ENCODE peak calls at places on chromosomes 16 and 17, in six cellular contexts. C is brain microvascular endothelial cell; T is K562; L is Peyer's patch; K is IMR-90; N is effector memory CD4-positive, alpha-beta T cell. E is an unnamed sample.
A peak's percentile ranks its signal among the peaks of the same experiment; 100 is the strongest.

GRCh38 chr16:14193316-14193871 is 122.3 kb downstream of the MRTFB start:
- DNase-seq in N (no peak), T (no peak), L (peak; percentile 51), C (no peak), K (no peak), E (no peak)

GRCh38 chr17:37060966-37061365 is 112.2 kb downstream of the AATF start:
- DNase-seq in C (no peak), L (no peak), T (no peak), N (no peak), K (no peak), E (no peak)

GRCh38 chr17:42182927-42183734 is 2.1 kb downstream of the HCRT start:
- DNase-seq in L (no peak), N (no peak), T (peak; percentile 61), C (peak; percentile 9), K (peak; percentile 60), E (no peak)

GRCh38 chr16:27408012-27408601 is 6.1 kb downstream of the IL21R start:
- DNase-seq in C (peak; percentile 87), K (peak; percentile 65), N (no peak), T (no peak), L (no peak), E (peak; percentile 42)

GRCh38 chr17:42698736-42699414 is 16.5 kb downstream of the CNTNAP1 start:
- DNase-seq in N (no peak), L (no peak), K (peak; percentile 87), C (no peak), T (peak; percentile 98), E (no peak)

GRCh38 chr16:26599786-26600107 is 467.0 kb upstream of the C16orf82 start:
- DNase-seq in K (no peak), C (peak; percentile 4), L (no peak), T (no peak), N (no peak), E (peak; percentile 55)

GRCh38 chr16:87550510-87550961 is 51.8 kb upstream of the JPH3 start:
- DNase-seq in L (peak; percentile 29), N (peak; percentile 32), K (no peak), T (peak; percentile 77), C (no peak), E (no peak)

GRCh38 chr17:21129023-21129681 is 2.4 kb downstream of the DHRS7B start:
- DNase-seq in K (peak; percentile 67), C (peak; percentile 43), N (no peak), T (no peak), L (no peak), E (no peak)

GRCh38 chr17:47286198-47286914 is 32.7 kb downstream of the ITGB3 start:
- DNase-seq in C (peak; percentile 42), N (no peak), L (peak; percentile 52), K (peak; percentile 26), T (no peak), E (no peak)

GRCh38 chr17:57466042-57466471 is 209.7 kb downstream of the MSI2 start:
- DNase-seq in K (no peak), L (no peak), T (no peak), N (no peak), C (no peak), E (no peak)

GRCh38 chr16:29021471-29021870 is 36.6 kb downstream of the LAT start:
- DNase-seq in C (no peak), L (no peak), N (no peak), K (no peak), T (no peak), E (no peak)

GRCh38 chr16:77894054-77894632 is 105.8 kb downstream of the VAT1L start:
- DNase-seq in C (no peak), N (no peak), T (no peak), K (no peak), L (no peak), E (no peak)

GRCh38 chr17:49612721-49613120 is 37.0 kb downstream of the NXPH3 start:
- DNase-seq in N (no peak), K (no peak), L (no peak), C (no peak), T (no peak), E (no peak)

GRCh38 chr17:33072421-33073175 is 81.0 kb downstream of the SPACA3 start:
- DNase-seq in K (no peak), N (no peak), T (no peak), L (no peak), C (no peak), E (no peak)

GRCh38 chr17:30554839-30555751 is 77.9 kb downstream of the GOSR1 start:
- DNase-seq in N (no peak), L (peak; percentile 32), T (no peak), K (peak; percentile 15), C (peak; percentile 16), E (no peak)

GRCh38 chr17:39229274-39229913 is 3.6 kb upstream of the STAC2 start:
- DNase-seq in T (no peak), C (peak; percentile 59), L (no peak), K (peak; percentile 37), N (no peak), E (no peak)

GRCh38 chr16:68404736-68405345 is 43.5 kb downstream of the SMPD3 start:
- DNase-seq in C (no peak), N (no peak), T (no peak), K (no peak), L (no peak), E (no peak)

GRCh38 chr16:12436201-12436657 is 367.5 kb downstream of the CPPED1 start:
- DNase-seq in T (no peak), N (no peak), C (no peak), K (no peak), L (no peak), E (no peak)
- H3K4me3 ChIP-seq in T (no peak overlapping the region), N (no peak overlapping the region), C (no peak overlapping the region), K (no peak overlapping the region), L (no peak overlapping the region), E (no peak overlapping the region)

GRCh38 chr16:31502981-31503380 is 5.2 kb downstream of the RUSF1 start:
- DNase-seq in L (no peak), C (no peak), T (no peak), K (peak; percentile 43), N (no peak), E (no peak)

GRCh38 chr16:31499928-31500327 is 8.3 kb downstream of the RUSF1 start:
- DNase-seq in L (no peak), C (no peak), N (no peak), T (no peak), K (no peak), E (no peak)

GRCh38 chr16:31501966-31502348 is 6.2 kb downstream of the RUSF1 start:
- DNase-seq in N (no peak), T (no peak), L (no peak), K (no peak), C (no peak), E (no peak)

GRCh38 chr16:31504159-31504558 is 4.0 kb downstream of the RUSF1 start:
- DNase-seq in C (no peak), N (no peak), T (no peak), K (no peak), L (no peak), E (no peak)

GRCh38 chr16:31501226-31501965 is 6.8 kb downstream of the RUSF1 start:
- DNase-seq in T (no peak), K (no peak), N (no peak), C (no peak), L (no peak), E (no peak)
- H3K4me3 ChIP-seq in T (no peak overlapping the region), K (no peak overlapping the region), N (no peak overlapping the region), C (no peak overlapping the region), L (no peak overlapping the region), E (no peak overlapping the region)

GRCh38 chr17:61157246-61157887 is 242.3 kb upstream of the TBX2 start:
- DNase-seq in T (no peak), K (peak; percentile 71), L (no peak), N (no peak), C (peak; percentile 49), E (no peak)
- H3K4me3 ChIP-seq in T (no peak overlapping the region), K (peak overlapping the region; percentile 24), L (no peak overlapping the region), N (no peak overlapping the region), C (peak overlapping the region; percentile 16), E (peak overlapping the region; percentile 38)

DNA sequence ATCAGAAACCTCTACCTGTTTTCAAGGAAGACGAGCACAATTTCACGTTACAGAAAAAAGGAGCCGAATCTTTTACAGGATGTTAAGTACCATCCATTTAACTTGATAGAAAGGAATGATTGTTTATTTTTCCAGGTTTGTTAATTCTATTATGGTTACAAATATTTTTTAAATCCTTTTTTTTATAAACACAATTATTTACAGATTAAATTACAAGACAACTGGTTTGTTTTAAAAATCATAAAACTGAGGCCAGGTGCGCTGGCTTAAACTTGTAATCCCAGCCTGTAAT is 18.2 kb downstream of the ZNF213 start:
- DNase-seq in N (no peak), K (no peak), T (no peak), C (no peak), L (no peak), E (no peak)
- H3K4me3 ChIP-seq in N (no peak overlapping the region), K (no peak overlapping the region), T (no peak overlapping the region), C (no peak overlapping the region), L (no peak overlapping the region), E (peak overlapping the region; percentile 74)

GRCh38 chr17:4941027-4941610 is 1.1 kb downstream of the RNF167 start:
- DNase-seq in C (no peak), L (no peak), K (no peak), T (no peak), N (no peak), E (no peak)
- H3K4me3 ChIP-seq in C (peak overlapping the region; percentile 85), L (peak overlapping the region; percentile 84), K (peak overlapping the region; percentile 68), T (peak overlapping the region; percentile 96), N (peak overlapping the region; percentile 94), E (peak overlapping the region; percentile 77)

GRCh38 chr16:85626191-85626951 is 13.2 kb downstream of the GSE1 start:
- DNase-seq in L (no peak), C (no peak), N (no peak), T (no peak), K (no peak), E (no peak)
- H3K4me3 ChIP-seq in L (no peak overlapping the region), C (no peak overlapping the region), N (no peak overlapping the region), T (no peak overlapping the region), K (no peak overlapping the region), E (no peak overlapping the region)

DNA sequence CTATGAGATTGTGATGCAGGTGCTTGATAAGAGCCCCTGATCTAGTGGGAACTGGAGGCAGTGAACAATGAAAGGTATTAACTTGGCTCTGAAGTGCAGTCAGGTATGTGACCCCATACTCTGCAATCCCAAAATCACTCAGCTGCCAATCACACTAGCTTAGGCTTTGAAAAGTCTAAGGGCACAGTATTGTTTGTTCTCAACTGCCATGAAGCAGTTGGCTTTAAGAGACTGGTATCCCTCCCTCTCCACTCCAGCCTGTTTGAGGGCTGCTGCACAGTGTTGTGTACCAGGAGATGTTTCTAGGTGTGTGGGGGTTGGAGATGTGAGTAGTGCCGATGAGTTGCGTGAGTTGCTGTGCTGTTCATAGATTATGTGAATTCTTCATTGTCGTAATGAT is 2.4 kb downstream of the YPEL2 start:
- DNase-seq in C (no peak), T (no peak), K (no peak), N (no peak), L (no peak), E (no peak)
- H3K4me3 ChIP-seq in C (no peak overlapping the region), T (no peak overlapping the region), K (no peak overlapping the region), N (no peak overlapping the region), L (no peak overlapping the region), E (peak overlapping the region; percentile 78)

DNA sequence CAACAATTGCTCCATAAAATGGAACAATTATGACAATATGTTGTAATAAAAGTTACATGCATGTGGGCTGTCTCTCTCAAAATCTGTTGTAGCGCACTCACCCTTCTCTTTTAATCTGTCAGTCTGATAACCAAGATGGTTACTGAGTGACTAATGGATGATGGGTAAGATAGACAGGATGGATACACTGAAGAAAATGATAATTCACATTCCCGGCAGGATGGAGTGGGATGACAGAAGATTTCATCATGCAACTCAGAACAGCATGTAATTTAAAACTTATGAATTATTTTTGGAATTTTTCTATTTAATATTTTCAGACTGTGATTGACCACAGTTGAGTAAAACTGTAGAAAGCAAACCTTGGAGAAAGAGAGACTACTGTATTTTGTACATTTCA is 30.5 kb downstream of the CDH13 start:
- DNase-seq in N (no peak), T (no peak), L (no peak), K (peak; percentile 79), C (peak; percentile 86), E (no peak)
- H3K4me3 ChIP-seq in N (no peak overlapping the region), T (no peak overlapping the region), L (no peak overlapping the region), K (no peak overlapping the region), C (no peak overlapping the region), E (no peak overlapping the region)

E was measured in esophagus muscularis mucosa.